ENCODE peak calls at places on chromosome 7, in six cellular contexts. F is WTC11, C is K562, H is H1, N is GM23338, T is HepG2. B is an unnamed sample.
A peak's percentile ranks its signal among the peaks of the same experiment; 100 is the strongest.

GRCh38 chr7:32611201-32611691 is 116.0 kb downstream of the AVL9 start:
- DNase-seq in C (no peak), H (no peak), T (no peak), N (peak; percentile 41), F (no peak), B (no peak)

GRCh38 chr7:48144291-48144768 is 26.9 kb upstream of the ABCA13 start:
- DNase-seq in H (no peak), T (peak; percentile 95), C (no peak), F (no peak), N (no peak), B (no peak)

GRCh38 chr7:94630855-94631254 is 25.1 kb downstream of the SGCE start:
- DNase-seq in F (no peak), T (peak; percentile 66), H (no peak), C (no peak), N (no peak), B (no peak)

GRCh38 chr7:47950714-47951113 is 2.4 kb upstream of the PKD1L1 start:
- DNase-seq in T (no peak), C (no peak), F (peak; percentile 34), N (peak; percentile 58), H (no peak), B (no peak)

GRCh38 chr7:1646957-1647891 is 22.9 kb upstream of the ELFN1 start:
- DNase-seq in N (no peak), H (peak; percentile 45), F (no peak), T (no peak), C (no peak), B (no peak)

GRCh38 chr7:24395512-24395911 is 111.5 kb downstream of the NPY start:
- DNase-seq in F (no peak), C (peak; percentile 7), H (no peak), N (no peak), T (no peak), B (no peak)

GRCh38 chr7:4470246-4470645 is 211.8 kb upstream of the FOXK1 start:
- DNase-seq in F (peak; percentile 49), H (peak; percentile 50), C (no peak), T (no peak), N (peak; percentile 63), B (no peak)

GRCh38 chr7:86733783-86734182 is 90.1 kb downstream of the GRM3 start:
- DNase-seq in C (peak; percentile 16), T (no peak), H (no peak), N (peak; percentile 39), F (no peak), B (no peak)

GRCh38 chr7:12258074-12258473 is 47.0 kb downstream of the TMEM106B start:
- DNase-seq in F (no peak), T (no peak), C (no peak), N (no peak), H (no peak), B (no peak)

GRCh38 chr7:28481131-28481926 is 69.0 kb downstream of the CREB5 start:
- DNase-seq in N (peak; percentile 31), H (no peak), T (no peak), C (no peak), F (no peak), B (peak; percentile 85)

GRCh38 chr7:85602196-85602595 is 415.3 kb upstream of the SEMA3D start:
- DNase-seq in H (no peak), N (no peak), T (no peak), C (no peak), F (no peak), B (no peak)

GRCh38 chr7:151311294-151311864 is 30.2 kb upstream of the NUB1 start:
- DNase-seq in H (no peak), C (peak; percentile 54), N (peak; percentile 84), F (peak; percentile 60), T (peak; percentile 45), B (no peak)

GRCh38 chr7:2539031-2540028 is 16.0 kb downstream of the BRAT1 start:
- DNase-seq in F (no peak), T (no peak), N (no peak), C (no peak), H (no peak), B (no peak)

GRCh38 chr7:31271641-31272405 is 68.7 kb downstream of the NEUROD6 start:
- DNase-seq in T (no peak), N (no peak), C (no peak), H (no peak), F (no peak), B (no peak)

GRCh38 chr7:47968852-47969774 is 10.3 kb downstream of the HUS1 start:
- DNase-seq in N (peak; percentile 85), H (peak; percentile 87), F (peak; percentile 86), T (peak; percentile 53), C (peak; percentile 62), B (no peak)

GRCh38 chr7:66518151-66518691 is 110.5 kb upstream of the KCTD7 start:
- DNase-seq in N (no peak), T (no peak), F (no peak), C (peak; percentile 9), H (no peak), B (no peak)

GRCh38 chr7:12323415-12323814 is 80.2 kb downstream of the VWDE start:
- DNase-seq in F (no peak), C (no peak), H (no peak), N (peak; percentile 44), T (no peak), B (no peak)

GRCh38 chr7:37109016-37109415 is 339.6 kb downstream of the ELMO1 start:
- DNase-seq in F (no peak), N (no peak), C (no peak), H (no peak), T (peak; percentile 28), B (no peak)

GRCh38 chr7:27238979-27239779 is 3.4 kb upstream of the EVX1 start:
- DNase-seq in H (peak; percentile 62), C (no peak), N (peak; percentile 56), F (no peak), T (no peak), B (no peak)

GRCh38 chr7:30616318-30616717 is 21.6 kb downstream of the GARS1 start:
- DNase-seq in C (no peak), H (no peak), T (peak; percentile 5), N (no peak), F (no peak), B (no peak)

GRCh38 chr7:118153551-118154177 is 30.3 kb upstream of the LSM8 start:
- DNase-seq in T (peak; percentile 23), F (no peak), C (peak; percentile 58), N (peak; percentile 72), H (no peak), B (no peak)

GRCh38 chr7:111210996-111211395 is 120.1 kb downstream of the LRRN3 start:
- DNase-seq in F (no peak), T (no peak), N (no peak), H (no peak), C (no peak), B (no peak)

GRCh38 chr7:111729483-111729882 is 167.2 kb upstream of the IMMP2L start:
- DNase-seq in T (no peak), N (peak; percentile 71), C (no peak), H (no peak), F (peak; percentile 21), B (no peak)

GRCh38 chr7:47758546-47758945 is 176.6 kb upstream of the TNS3 start:
- DNase-seq in N (no peak), C (no peak), T (no peak), H (no peak), F (no peak), B (no peak)

GRCh38 chr7:115561341-115562110 is 469.0 kb downstream of the TFEC start:
- DNase-seq in F (no peak), N (no peak), T (no peak), C (no peak), H (no peak), B (no peak)

GRCh38 chr7:149130572-149131198 is 4.6 kb upstream of the ZNF425 start:
- DNase-seq in F (no peak), C (no peak), T (no peak), H (no peak), N (no peak), B (no peak)

DNA sequence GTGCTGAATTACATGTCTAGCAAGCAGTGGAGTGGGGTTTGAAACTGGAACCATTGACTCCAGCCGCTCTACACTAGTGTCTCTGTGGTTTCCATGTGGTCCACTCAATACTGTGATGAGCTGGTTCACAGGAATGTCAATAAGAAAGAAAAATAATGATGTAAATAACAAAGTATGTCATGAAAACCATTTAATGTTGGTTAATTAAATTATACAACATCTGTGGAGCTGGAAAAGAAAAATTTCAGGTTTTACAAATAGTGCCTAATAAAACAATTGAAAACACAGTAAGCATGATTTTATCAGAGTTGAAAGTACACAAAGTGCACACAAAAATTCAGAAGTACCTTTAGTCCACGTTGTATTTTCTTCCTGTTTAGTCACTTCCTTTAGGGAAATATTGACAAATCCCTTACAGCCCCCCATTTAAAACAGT is 28.7 kb upstream of the NAMPT start:
- DNase-seq in F (no peak), H (no peak), N (no peak), C (no peak), T (no peak), B (no peak)
- TF ChIP-seq CREB1 in F (no peak), H (no peak), N (no peak), C (no peak), T (no peak), B (no peak)

DNA sequence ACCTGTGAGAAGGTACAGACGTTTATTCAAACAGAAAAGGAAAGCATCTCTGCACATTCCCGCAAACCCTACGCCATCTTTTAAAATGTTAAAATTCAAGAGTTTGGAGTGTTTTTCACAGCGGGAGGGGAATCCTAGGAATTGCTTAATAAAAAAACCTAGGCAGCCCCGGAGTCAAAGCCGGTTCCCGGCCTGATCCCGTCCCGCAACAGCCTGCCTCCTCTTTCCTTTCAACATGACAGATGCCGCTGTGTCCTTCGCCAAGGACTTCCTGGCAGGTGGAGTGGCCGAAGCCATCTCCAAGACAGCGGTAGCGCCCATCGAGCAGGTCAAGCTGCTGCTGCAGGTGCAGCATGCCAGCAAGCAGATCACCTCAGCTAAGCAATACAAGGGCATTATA is 123.0 kb upstream of the VSTM2A start:
- DNase-seq in T (no peak), F (peak; percentile 29), N (peak; percentile 69), C (no peak), H (peak; percentile 52), B (no peak)
- TF ChIP-seq CREB1 in T (no peak), F (no peak), N (no peak), C (no peak), H (no peak), B (no peak)

GRCh38 chr7:6516387-6516983 is 34.8 kb downstream of the GRID2IP start:
- DNase-seq in F (peak; percentile 89), T (peak; percentile 80), C (peak; percentile 56), N (peak; percentile 95), H (peak; percentile 81), B (peak; percentile 8)

GRCh38 chr7:6520163-6520981 is 30.9 kb downstream of the GRID2IP start:
- DNase-seq in T (no peak), F (no peak), C (no peak), N (no peak), H (no peak), B (no peak)
- TF ChIP-seq CREB1 in T (no peak), F (no peak), C (no peak), N (no peak), H (no peak), B (no peak)

GRCh38 chr7:6691103-6691502 is 15.6 kb downstream of the ZNF12 start:
- DNase-seq in T (no peak), C (no peak), N (no peak), H (no peak), F (no peak), B (no peak)

GRCh38 chr7:6691609-6692106 is 15.1 kb downstream of the ZNF12 start:
- DNase-seq in C (no peak), H (no peak), F (no peak), T (no peak), N (peak; percentile 47), B (no peak)
- TF ChIP-seq CREB1 in C (no peak), H (no peak), F (no peak), T (no peak), N (no peak), B (no peak)